ENCODE peak calls at places on chromosome 4, in four cellular contexts. One of them, this sample, is unnamed.

GRCh38 chr4:186651624-186652023 is 72.0 kb downstream of the FAT1 start:
- DNase-seq in GM12878: no peak
- DNase-seq in mammary epithelial cell: no peak
- DNase-seq in GM23338: peak; percentile 33
- DNase-seq in this sample: peak; percentile 69

GRCh38 chr4:89284828-89285227 is 22.8 kb downstream of the GPRIN3 start:
- DNase-seq in GM12878: no peak
- DNase-seq in mammary epithelial cell: no peak
- DNase-seq in GM23338: no peak
- DNase-seq in this sample: no peak

GRCh38 chr4:156946508-156947197 is 24.9 kb downstream of the PDGFC start:
- DNase-seq in GM12878: no peak
- DNase-seq in mammary epithelial cell: peak; percentile 98
- DNase-seq in GM23338: no peak
- DNase-seq in this sample: peak; percentile 99

GRCh38 chr4:145788765-145789164 is 108.8 kb downstream of the C4orf51 start:
- DNase-seq in GM12878: no peak
- DNase-seq in mammary epithelial cell: no peak
- DNase-seq in GM23338: no peak
- DNase-seq in this sample: no peak

GRCh38 chr4:123846627-123847026 is 450.0 kb downstream of the SPRY1 start:
- DNase-seq in GM12878: no peak
- DNase-seq in mammary epithelial cell: no peak
- DNase-seq in GM23338: no peak
- DNase-seq in this sample: no peak

GRCh38 chr4:72604324-72604723 is 35.3 kb upstream of the ADAMTS3 start:
- DNase-seq in GM12878: no peak
- DNase-seq in mammary epithelial cell: peak; percentile 51
- DNase-seq in GM23338: no peak
- DNase-seq in this sample: peak; percentile 55

GRCh38 chr4:87092389-87093141 is 127.9 kb downstream of the KLHL8 start:
- DNase-seq in GM12878: no peak
- DNase-seq in mammary epithelial cell: peak; percentile 98
- DNase-seq in GM23338: no peak
- DNase-seq in this sample: peak; percentile 91

GRCh38 chr4:64477127-64477526 is 67.9 kb upstream of the TECRL start:
- DNase-seq in GM12878: no peak
- DNase-seq in mammary epithelial cell: no peak
- DNase-seq in GM23338: no peak
- DNase-seq in this sample: no peak

GRCh38 chr4:174707897-174708296 is 121.2 kb downstream of the GLRA3 start:
- DNase-seq in GM12878: no peak
- DNase-seq in mammary epithelial cell: no peak
- DNase-seq in GM23338: no peak
- DNase-seq in this sample: no peak

GRCh38 chr4:123046096-123046495 is 123.7 kb upstream of the NUDT6 start:
- DNase-seq in GM12878: no peak
- DNase-seq in mammary epithelial cell: no peak
- DNase-seq in GM23338: no peak
- DNase-seq in this sample: no peak

GRCh38 chr4:30839583-30840520 is 119.7 kb downstream of the PCDH7 start:
- DNase-seq in GM12878: no peak
- DNase-seq in mammary epithelial cell: peak; percentile 60
- DNase-seq in GM23338: peak; percentile 38
- DNase-seq in this sample: peak; percentile 98

GRCh38 chr4:138158746-138159297 is 83.3 kb downstream of the SLC7A11 start:
- DNase-seq in GM12878: no peak
- DNase-seq in mammary epithelial cell: peak; percentile 67
- DNase-seq in GM23338: no peak
- DNase-seq in this sample: peak; percentile 81

GRCh38 chr4:15244354-15244753 is 183.5 kb upstream of the C1QTNF7 start:
- DNase-seq in GM12878: no peak
- DNase-seq in mammary epithelial cell: peak; percentile 32
- DNase-seq in GM23338: no peak
- DNase-seq in this sample: peak; percentile 68

GRCh38 chr4:173521474-173522159 is 8.4 kb downstream of the HAND2 start:
- DNase-seq in GM12878: no peak
- DNase-seq in mammary epithelial cell: no peak
- DNase-seq in GM23338: peak; percentile 35
- DNase-seq in this sample: no peak

GRCh38 chr4:8396762-8397406 is 43.6 kb downstream of the ACOX3 start:
- DNase-seq in GM12878: no peak
- DNase-seq in mammary epithelial cell: no peak
- DNase-seq in GM23338: peak; percentile 69
- DNase-seq in this sample: no peak

GRCh38 chr4:129446074-129446473 is 350.1 kb downstream of the C4orf33 start:
- DNase-seq in GM12878: no peak
- DNase-seq in mammary epithelial cell: peak; percentile 17
- DNase-seq in GM23338: peak; percentile 20
- DNase-seq in this sample: no peak

GRCh38 chr4:47566975-47567374 is 81.9 kb downstream of the ATP10D start:
- DNase-seq in GM12878: no peak
- DNase-seq in mammary epithelial cell: no peak
- DNase-seq in GM23338: no peak
- DNase-seq in this sample: no peak

GRCh38 chr4:181601118-181601517 is 642.1 kb upstream of the TENM3 start:
- DNase-seq in GM12878: no peak
- DNase-seq in mammary epithelial cell: no peak
- DNase-seq in GM23338: no peak
- DNase-seq in this sample: peak; percentile 46

GRCh38 chr4:67674098-67674497 is 26.9 kb downstream of the UBA6 start:
- DNase-seq in GM12878: no peak
- DNase-seq in mammary epithelial cell: no peak
- DNase-seq in GM23338: peak; percentile 59
- DNase-seq in this sample: no peak

GRCh38 chr4:170014359-170015008 is 11.7 kb downstream of the MFAP3L start:
- DNase-seq in GM12878: no peak
- DNase-seq in mammary epithelial cell: no peak
- DNase-seq in GM23338: no peak
- DNase-seq in this sample: peak; percentile 88

GRCh38 chr4:107794001-107794400 is 30.7 kb upstream of the SGMS2 start:
- DNase-seq in GM12878: no peak
- DNase-seq in mammary epithelial cell: no peak
- DNase-seq in GM23338: peak; percentile 6
- DNase-seq in this sample: no peak

GRCh38 chr4:109729155-109729562 is 711 bp downstream of the PLA2G12A start:
- DNase-seq in GM12878: no peak
- DNase-seq in mammary epithelial cell: peak; percentile 3
- DNase-seq in GM23338: peak; percentile 27
- DNase-seq in this sample: no peak

GRCh38 chr4:157004279-157005161 is 32.9 kb upstream of the PDGFC start:
- DNase-seq in GM12878: no peak
- DNase-seq in mammary epithelial cell: no peak
- DNase-seq in GM23338: no peak
- DNase-seq in this sample: peak; percentile 10

GRCh38 chr4:4334798-4335520 is 44.9 kb downstream of the ZBTB49 start:
- DNase-seq in GM12878: no peak
- DNase-seq in mammary epithelial cell: peak; percentile 50
- DNase-seq in GM23338: peak; percentile 79
- DNase-seq in this sample: peak; percentile 8

GRCh38 chr4:26896636-26897035 is 36.0 kb downstream of the STIM2 start:
- DNase-seq in GM12878: no peak
- DNase-seq in mammary epithelial cell: peak; percentile 42
- DNase-seq in GM23338: no peak
- DNase-seq in this sample: peak; percentile 36

GRCh38 chr4:139214039-139214534 is 37.1 kb upstream of the ELF2 start:
- DNase-seq in GM12878: peak; percentile 65
- DNase-seq in mammary epithelial cell: no peak
- DNase-seq in GM23338: peak; percentile 78
- DNase-seq in this sample: no peak

GRCh38 chr4:37812713-37813112 is 13.8 kb upstream of the PGM2 start:
- DNase-seq in GM12878: no peak
- DNase-seq in mammary epithelial cell: no peak
- DNase-seq in GM23338: no peak
- DNase-seq in this sample: peak; percentile 56

GRCh38 chr4:180060159-180060889 is 2182.9 kb upstream of the TENM3 start:
- DNase-seq in GM12878: no peak
- DNase-seq in mammary epithelial cell: no peak
- DNase-seq in GM23338: peak; percentile 23
- DNase-seq in this sample: peak; percentile 12

GRCh38 chr4:112370466-112370865 is 73.3 kb downstream of the ALPK1 start:
- DNase-seq in GM12878: no peak
- DNase-seq in mammary epithelial cell: peak; percentile 44
- DNase-seq in GM23338: no peak
- DNase-seq in this sample: no peak

GRCh38 chr4:89293299-89293698 is 14.3 kb downstream of the GPRIN3 start:
- DNase-seq in GM12878: no peak
- DNase-seq in mammary epithelial cell: no peak
- DNase-seq in GM23338: no peak
- DNase-seq in this sample: no peak

GRCh38 chr4:73868206-73869129 is 725 bp upstream of the CXCL1 start:
- DNase-seq in GM12878: no peak
- DNase-seq in mammary epithelial cell: no peak
- DNase-seq in GM23338: peak; percentile 54
- DNase-seq in this sample: no peak

GRCh38 chr4:56668267-56668666 is 12.8 kb downstream of the HOPX start:
- DNase-seq in GM12878: no peak
- DNase-seq in mammary epithelial cell: no peak
- DNase-seq in GM23338: peak; percentile 60
- DNase-seq in this sample: no peak

GRCh38 chr4:175509320-175509719 is 302.7 kb downstream of the GPM6A start:
- DNase-seq in GM12878: no peak
- DNase-seq in mammary epithelial cell: no peak
- DNase-seq in GM23338: peak; percentile 83
- DNase-seq in this sample: no peak

GRCh38 chr4:83686166-83686565 is 150.3 kb downstream of the GPAT3 start:
- DNase-seq in GM12878: no peak
- DNase-seq in mammary epithelial cell: peak; percentile 78
- DNase-seq in GM23338: no peak
- DNase-seq in this sample: no peak

GRCh38 chr4:101941816-101942358 is 151.4 kb downstream of the BANK1 start:
- DNase-seq in GM12878: no peak
- DNase-seq in mammary epithelial cell: no peak
- DNase-seq in GM23338: no peak
- DNase-seq in this sample: no peak

GRCh38 chr4:45751877-45752276 is 372.0 kb downstream of the GABRG1 start:
- DNase-seq in GM12878: no peak
- DNase-seq in mammary epithelial cell: no peak
- DNase-seq in GM23338: no peak
- DNase-seq in this sample: no peak

GRCh38 chr4:159922119-159922518 is 819.2 kb downstream of the RAPGEF2 start:
- DNase-seq in GM12878: no peak
- DNase-seq in mammary epithelial cell: no peak
- DNase-seq in GM23338: no peak
- DNase-seq in this sample: no peak

GRCh38 chr4:144174401-144175067 is 34.0 kb upstream of the GYPA start:
- DNase-seq in GM12878: peak; percentile 16
- DNase-seq in mammary epithelial cell: peak; percentile 50
- DNase-seq in GM23338: peak; percentile 70
- DNase-seq in this sample: peak; percentile 43

GRCh38 chr4:15035152-15035551 is 32.9 kb downstream of the CPEB2 start:
- DNase-seq in GM12878: no peak
- DNase-seq in mammary epithelial cell: peak; percentile 16
- DNase-seq in GM23338: no peak
- DNase-seq in this sample: peak; percentile 68

GRCh38 chr4:167908816-167909215 is 183.5 kb upstream of the ANXA10 start:
- DNase-seq in GM12878: no peak
- DNase-seq in mammary epithelial cell: no peak
- DNase-seq in GM23338: no peak
- DNase-seq in this sample: no peak
- H3K4me1 ChIP-seq in GM12878: no peaks in the 10 kb centered on the region
- H3K4me1 ChIP-seq in mammary epithelial cell: peaks cover 3% of the 10 kb centered on the region
- H3K4me1 ChIP-seq in GM23338: peaks cover 4% of the 10 kb centered on the region
- H3K4me1 ChIP-seq in this sample: no peaks in the 10 kb centered on the region

GRCh38 chr4:97924341-97924958 is 218.8 kb downstream of the STPG2 start:
- DNase-seq in GM12878: no peak
- DNase-seq in mammary epithelial cell: no peak
- DNase-seq in GM23338: no peak
- DNase-seq in this sample: no peak
- TF ChIP-seq EZH2 in GM12878: no peak
- TF ChIP-seq EZH2 in mammary epithelial cell: no peak
- TF ChIP-seq EZH2 in GM23338: no peak
- TF ChIP-seq EZH2 in this sample: no peak

GRCh38 chr4:152556283-152556682 is 20.4 kb upstream of the FBXW7 start:
- DNase-seq in GM12878: no peak
- DNase-seq in mammary epithelial cell: no peak
- DNase-seq in GM23338: no peak
- DNase-seq in this sample: no peak

GRCh38 chr4:152559641-152560040 is 23.7 kb upstream of the FBXW7 start:
- DNase-seq in GM12878: no peak
- DNase-seq in mammary epithelial cell: no peak
- DNase-seq in GM23338: no peak
- DNase-seq in this sample: no peak

GRCh38 chr4:152556814-152557213 is 20.9 kb upstream of the FBXW7 start:
- DNase-seq in GM12878: no peak
- DNase-seq in mammary epithelial cell: no peak
- DNase-seq in GM23338: no peak
- DNase-seq in this sample: no peak

DNA sequence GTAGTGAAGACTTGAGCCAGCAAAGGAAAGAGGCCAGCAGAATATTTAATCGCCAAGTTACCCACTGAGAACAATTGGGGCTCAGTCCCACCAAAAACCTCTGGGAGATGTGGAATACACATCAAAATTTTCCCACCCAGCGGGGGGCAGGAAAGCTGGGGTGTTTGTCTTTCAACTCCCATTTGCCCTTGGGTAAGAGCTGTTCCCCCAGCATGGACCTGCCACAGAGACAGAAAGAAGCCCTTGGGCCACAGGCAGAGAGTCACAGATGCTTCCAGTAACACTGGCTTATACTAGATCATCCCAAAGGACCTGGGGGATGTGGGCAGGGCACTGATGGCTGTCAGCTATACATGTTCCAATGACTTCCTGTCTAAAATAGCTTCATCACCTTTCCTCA is 18.9 kb upstream of the FBXW7 start:
- DNase-seq in GM12878: no peak
- DNase-seq in mammary epithelial cell: no peak
- DNase-seq in GM23338: no peak
- DNase-seq in this sample: no peak
- H3K4me1 ChIP-seq in GM12878: peaks cover 73% of the 10 kb centered on the region
- H3K4me1 ChIP-seq in mammary epithelial cell: no peaks in the 10 kb centered on the region
- H3K4me1 ChIP-seq in GM23338: no peaks in the 10 kb centered on the region
- H3K4me1 ChIP-seq in this sample: no peaks in the 10 kb centered on the region

GRCh38 chr4:576245-576821 is at the start of gene TMEM271:
- DNase-seq in GM12878: no peak
- DNase-seq in mammary epithelial cell: no peak
- DNase-seq in GM23338: peak; percentile 83
- DNase-seq in this sample: no peak
- TF ChIP-seq EZH2 in GM12878: no peak
- TF ChIP-seq EZH2 in mammary epithelial cell: no peak
- TF ChIP-seq EZH2 in GM23338: peak; percentile 81
- TF ChIP-seq EZH2 in this sample: no peak

GRCh38 chr4:98260047-98260578 is 1.1 kb upstream of the RAP1GDS1 start:
- DNase-seq in GM12878: no peak
- DNase-seq in mammary epithelial cell: no peak
- DNase-seq in GM23338: peak; percentile 67
- DNase-seq in this sample: peak; percentile 11
- H3K4me1 ChIP-seq in GM12878: no peaks in the 10 kb centered on the region
- H3K4me1 ChIP-seq in mammary epithelial cell: peaks cover 13% of the 10 kb centered on the region
- H3K4me1 ChIP-seq in GM23338: peaks cover 20% of the 10 kb centered on the region
- H3K4me1 ChIP-seq in this sample: peaks cover 12% of the 10 kb centered on the region

GRCh38 chr4:13548984-13549546 is 4.8 kb upstream of the NKX3-2 start:
- DNase-seq in GM12878: peak; percentile 72
- DNase-seq in mammary epithelial cell: peak; percentile 70
- DNase-seq in GM23338: peak; percentile 94
- DNase-seq in this sample: peak; percentile 33
- TF ChIP-seq EZH2 in GM12878: no peak
- TF ChIP-seq EZH2 in mammary epithelial cell: no peak
- TF ChIP-seq EZH2 in GM23338: no peak
- TF ChIP-seq EZH2 in this sample: no peak

GRCh38 chr4:168633071-168633470 is 136.2 kb downstream of the PALLD start:
- DNase-seq in GM12878: no peak
- DNase-seq in mammary epithelial cell: no peak
- DNase-seq in GM23338: no peak
- DNase-seq in this sample: no peak
- H3K4me1 ChIP-seq in GM12878: no peaks in the 10 kb centered on the region
- H3K4me1 ChIP-seq in mammary epithelial cell: peaks cover 55% of the 10 kb centered on the region
- H3K4me1 ChIP-seq in GM23338: peaks cover 32% of the 10 kb centered on the region
- H3K4me1 ChIP-seq in this sample: peaks cover 56% of the 10 kb centered on the region

This sample was measured in astrocyte.